ENCODE peak calls at places on chromosomes 7 and 10, in eight cellular contexts. F is body of pancreas, J is ovary, W is tibial nerve, M is HCT116, A is GM12878, V is heart left ventricle, E is right lobe of liver. T is an unnamed sample.

GRCh38 chr7:111630862-111631261 is 68.6 kb upstream of the IMMP2L start:
- DNase-seq in F (no peak), J (no peak), W (no peak), M (no peak), A (no peak), V (no peak), E (no peak), T (no peak)

GRCh38 chr7:84236398-84236797 is 41.8 kb upstream of the SEMA3A start:
- DNase-seq in F (no peak), J (no peak), W (no peak), M (no peak), A (no peak), V (no peak), E (no peak), T (no peak)

GRCh38 chr10:95832216-95833037 is 75.3 kb upstream of the CC2D2B start:
- DNase-seq in F (no peak), J (no peak), W (no peak), M (no peak), A (peak; percentile 99), V (no peak), E (no peak), T (no peak)

GRCh38 chr7:157675427-157675930 is 338.7 kb downstream of the DNAJB6 start:
- DNase-seq in F (no peak), J (no peak), W (peak; percentile 7), M (no peak), A (no peak), V (no peak), E (peak; percentile 32), T (no peak)

GRCh38 chr10:17851611-17852010 is 42.5 kb downstream of the MRC1 start:
- DNase-seq in F (peak; percentile 21), J (no peak), W (peak; percentile 24), M (no peak), A (no peak), V (peak; percentile 77), E (peak; percentile 57), T (no peak)

GRCh38 chr7:131720703-131721102 is 164.3 kb upstream of the PODXL start:
- DNase-seq in F (no peak), J (no peak), W (no peak), M (no peak), A (no peak), V (no peak), E (no peak), T (no peak)

GRCh38 chr7:16098585-16099179 is 322.7 kb downstream of the CRPPA start:
- DNase-seq in F (no peak), J (no peak), W (no peak), M (peak; percentile 32), A (no peak), V (no peak), E (no peak), T (no peak)

GRCh38 chr10:133182791-133183645 is 23.0 kb downstream of the KNDC1 start:
- DNase-seq in F (no peak), J (no peak), W (no peak), M (no peak), A (no peak), V (no peak), E (no peak), T (no peak)

GRCh38 chr10:8054243-8054497 is 318 bp upstream of the GATA3 start:
- DNase-seq in F (no peak), J (no peak), W (no peak), M (no peak), A (no peak), V (no peak), E (no peak), T (no peak)

GRCh38 chr7:140229591-140230516 is 53.1 kb upstream of the KDM7A start:
- DNase-seq in F (peak; percentile 18), J (no peak), W (no peak), M (no peak), A (no peak), V (peak; percentile 33), E (no peak), T (no peak)

GRCh38 chr10:33286186-33286934 is 48.1 kb downstream of the NRP1 start:
- DNase-seq in F (no peak), J (no peak), W (no peak), M (no peak), A (no peak), V (no peak), E (no peak), T (no peak)

GRCh38 chr10:77857272-77857671 is 69.3 kb downstream of the DLG5 start:
- DNase-seq in F (no peak), J (peak; percentile 32), W (no peak), M (no peak), A (no peak), V (no peak), E (no peak), T (peak; percentile 73)

GRCh38 chr10:58963101-58963534 is 213.3 kb upstream of the PHYHIPL start:
- DNase-seq in F (no peak), J (no peak), W (no peak), M (no peak), A (no peak), V (no peak), E (no peak), T (no peak)
- TF ChIP-seq CTCF in F (peak; percentile 28), J (no peak), W (peak; percentile 32), M (peak; percentile 4), A (no peak), V (no peak), E (no peak), T (no peak)

GRCh38 chr10:129961274-129961839 is 2.7 kb downstream of the EBF3 start:
- DNase-seq in F (no peak), J (no peak), W (no peak), M (no peak), A (no peak), V (no peak), E (no peak), T (no peak)

GRCh38 chr10:129962092-129962494 is 2.0 kb downstream of the EBF3 start:
- DNase-seq in F (no peak), J (no peak), W (no peak), M (no peak), A (no peak), V (no peak), E (no peak), T (no peak)

GRCh38 chr10:129959544-129960492 is 4.3 kb downstream of the EBF3 start:
- DNase-seq in F (no peak), J (no peak), W (no peak), M (no peak), A (no peak), V (no peak), E (no peak), T (no peak)

GRCh38 chr10:129958686-129959543 is 5.2 kb downstream of the EBF3 start:
- DNase-seq in F (no peak), J (no peak), W (no peak), M (no peak), A (no peak), V (no peak), E (no peak), T (no peak)

GRCh38 chr10:129960493-129961273 is 3.4 kb downstream of the EBF3 start:
- DNase-seq in F (no peak), J (no peak), W (no peak), M (no peak), A (no peak), V (no peak), E (no peak), T (no peak)
- H3K27ac ChIP-seq in F (no peak overlapping the region), J (no peak overlapping the region), W (peak overlapping the region; percentile 73), M (no peak overlapping the region), A (no peak overlapping the region), V (peak overlapping the region; percentile 90), E (no peak overlapping the region), T (no peak overlapping the region)

GRCh38 chr7:107961399-107961798 is 41.6 kb downstream of the LAMB1 start:
- DNase-seq in F (peak; percentile 37), J (peak; percentile 75), W (peak; percentile 67), M (no peak), A (no peak), V (peak; percentile 84), E (peak; percentile 62), T (no peak)
- TF ChIP-seq POLR2A in F (no peak), J (peak; percentile 1), W (no peak), M (no peak), A (no peak), V (no peak), E (no peak), T (no peak)

GRCh38 chr10:109412353-109412752 is 511.0 kb downstream of the XPNPEP1 start:
- DNase-seq in F (no peak), J (no peak), W (no peak), M (no peak), A (no peak), V (no peak), E (no peak), T (no peak)

GRCh38 chr10:109417803-109418202 is 505.5 kb downstream of the XPNPEP1 start:
- DNase-seq in F (no peak), J (no peak), W (no peak), M (no peak), A (no peak), V (no peak), E (no peak), T (no peak)

DNA sequence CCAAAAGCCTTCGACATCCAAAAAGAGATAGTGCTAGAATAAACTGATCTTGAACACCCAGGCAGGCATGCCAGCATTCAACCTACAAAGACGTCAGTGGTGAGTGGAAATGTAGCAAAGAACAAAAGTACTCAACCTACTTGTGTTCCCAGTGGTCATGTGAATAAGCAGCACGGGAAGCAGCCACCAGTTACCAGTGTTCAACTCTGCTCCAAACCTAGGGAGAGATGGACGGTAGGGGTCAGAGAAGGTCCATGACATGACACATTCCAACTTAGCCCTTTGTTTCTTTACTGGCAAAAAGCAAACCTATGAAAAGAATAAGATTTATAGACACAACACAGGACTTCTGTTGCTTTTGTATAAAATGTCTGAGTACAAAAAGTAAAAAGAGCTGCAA is 511.4 kb downstream of the XPNPEP1 start:
- DNase-seq in F (no peak), J (peak; percentile 16), W (no peak), M (no peak), A (no peak), V (no peak), E (no peak), T (no peak)
- TF ChIP-seq CTCF in F (peak; percentile 31), J (no peak), W (no peak), M (no peak), A (no peak), V (no peak), E (no peak), T (no peak)

DNA sequence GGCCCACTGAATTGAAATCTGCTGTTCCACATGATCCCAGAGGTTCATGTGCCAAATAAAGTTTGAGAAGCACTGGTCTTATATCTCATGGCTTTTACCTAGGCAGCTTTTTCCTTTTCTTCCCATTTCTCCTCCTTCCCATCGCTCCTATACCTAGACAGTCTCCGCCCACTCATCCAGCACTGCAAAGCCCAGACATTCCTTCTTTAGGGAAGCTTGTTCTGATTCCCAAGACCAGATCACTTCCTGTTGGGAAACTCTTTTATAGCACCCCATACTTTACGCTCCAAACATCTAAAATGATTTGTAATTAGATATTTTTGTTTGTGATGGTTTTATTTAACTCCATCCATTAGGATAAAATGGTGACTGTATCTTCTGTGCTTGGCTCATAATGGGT is 75.9 kb downstream of the BMPER start:
- DNase-seq in F (no peak), J (no peak), W (no peak), M (no peak), A (no peak), V (no peak), E (no peak), T (no peak)
- H3K27ac ChIP-seq in F (no peak overlapping the region), J (no peak overlapping the region), W (no peak overlapping the region), M (no peak overlapping the region), A (no peak overlapping the region), V (no peak overlapping the region), E (no peak overlapping the region), T (no peak overlapping the region)

GRCh38 chr10:3747248-3747960 is 37.6 kb downstream of the KLF6 start:
- DNase-seq in F (no peak), J (no peak), W (no peak), M (no peak), A (no peak), V (no peak), E (no peak), T (no peak)
- TF ChIP-seq POLR2A in F (no peak), J (no peak), W (no peak), M (no peak), A (no peak), V (no peak), E (no peak), T (no peak)

GRCh38 chr10:120121768-120122167 is 229.2 kb downstream of the SEC23IP start:
- DNase-seq in F (no peak), J (no peak), W (no peak), M (no peak), A (no peak), V (no peak), E (no peak), T (no peak)
- TF ChIP-seq CTCF in F (no peak), J (no peak), W (no peak), M (no peak), A (no peak), V (no peak), E (no peak), T (no peak)

T was measured in breast epithelium.